ENCODE peak calls at places on chromosomes 5 and 9, in nine cellular contexts. F is bronchial epithelial cell, H is astrocyte of the spinal cord, A is tibial nerve, U is cardiac muscle cell, R is lower lobe of right lung, Y is AG10803, K is transverse colon, L is GM12878. J is an unnamed sample.

GRCh38 chr5:76046761-76047160 is 36.4 kb upstream of the SV2C start:
- DNase-seq in F (peak), H (no peak), A (no peak), U (no peak), R (no peak), Y (no peak), K (no peak), L (no peak), J (no peak)

GRCh38 chr9:129626079-129626943 is at the start of gene NTMT1:
- DNase-seq in F (peak), H (peak), A (peak), U (peak), R (peak), Y (peak), K (peak), L (peak), J (peak)

GRCh38 chr5:143229896-143230675 is 173.4 kb downstream of the NR3C1 start:
- DNase-seq in F (peak), H (no peak), A (no peak), U (no peak), R (no peak), Y (peak), K (no peak), L (peak), J (peak)

GRCh38 chr9:4306066-4306787 is 6.4 kb upstream of the GLIS3 start:
- DNase-seq in F (peak), H (no peak), A (no peak), U (peak), R (no peak), Y (peak), K (no peak), L (no peak), J (peak)

GRCh38 chr9:79955300-79955699 is 383.5 kb downstream of the TLE4 start:
- DNase-seq in F (no peak), H (no peak), A (no peak), U (peak), R (no peak), Y (peak), K (no peak), L (no peak), J (no peak)

GRCh38 chr5:4226565-4226964 is 630.9 kb downstream of the IRX1 start:
- DNase-seq in F (no peak), H (no peak), A (no peak), U (no peak), R (no peak), Y (no peak), K (no peak), L (no peak), J (no peak)

GRCh38 chr5:155293605-155294178 is 280.1 kb downstream of the KIF4B start:
- DNase-seq in F (no peak), H (no peak), A (no peak), U (no peak), R (no peak), Y (no peak), K (no peak), L (no peak), J (no peak)

GRCh38 chr9:82957526-82958379 is 105.2 kb downstream of the RASEF start:
- DNase-seq in F (no peak), H (no peak), A (no peak), U (no peak), R (no peak), Y (no peak), K (no peak), L (no peak), J (no peak)

GRCh38 chr5:129094924-129095797 is 612 bp downstream of the ISOC1 start:
- DNase-seq in F (peak), H (no peak), A (peak), U (peak), R (peak), Y (peak), K (peak), L (peak), J (peak)

GRCh38 chr5:134255418-134256150 is 29.7 kb upstream of the PPP2CA start:
- DNase-seq in F (peak), H (peak), A (no peak), U (peak), R (no peak), Y (peak), K (no peak), L (no peak), J (peak)

GRCh38 chr9:113620377-113621161 is 157.0 kb downstream of the RGS3 start:
- DNase-seq in F (peak), H (peak), A (peak), U (peak), R (no peak), Y (peak), K (peak), L (no peak), J (peak)

GRCh38 chr9:70589571-70590263 is 175.3 kb upstream of the KLF9 start:
- DNase-seq in F (peak), H (peak), A (peak), U (peak), R (no peak), Y (peak), K (no peak), L (no peak), J (peak)

GRCh38 chr5:146426853-146427618 is 20.1 kb upstream of the TCERG1 start:
- DNase-seq in F (peak), H (peak), A (no peak), U (peak), R (no peak), Y (peak), K (no peak), L (no peak), J (peak)

GRCh38 chr9:33297455-33297854 is 7.1 kb downstream of the NFX1 start:
- DNase-seq in F (no peak), H (no peak), A (peak), U (no peak), R (peak), Y (no peak), K (peak), L (peak), J (no peak)

DNA sequence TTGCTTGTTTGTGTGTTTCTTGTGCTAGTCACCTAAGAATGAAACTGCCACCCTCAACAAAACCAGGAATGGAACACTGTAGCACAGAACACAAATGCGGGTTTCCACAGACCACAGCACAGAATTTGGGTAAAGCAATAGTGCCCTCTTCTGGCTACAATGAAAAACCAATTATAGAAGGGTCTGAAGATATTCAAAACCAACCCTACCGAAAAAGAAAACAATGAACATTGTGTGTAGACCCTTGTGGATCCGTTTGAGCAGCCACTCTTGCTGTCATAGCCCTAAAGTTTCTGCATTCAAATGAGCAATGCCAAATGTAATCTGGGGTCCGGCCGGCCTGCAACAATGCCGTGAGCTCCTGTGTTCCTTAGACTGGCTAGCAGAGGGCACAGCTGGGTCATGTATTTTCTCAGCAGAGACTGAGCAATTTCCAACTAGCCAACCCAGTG is 8.3 kb upstream of the ENC1 start:
- DNase-seq in F (peak), H (peak), A (no peak), U (peak), R (no peak), Y (peak), K (no peak), L (no peak), J (peak)
- TF ChIP-seq CTCF in F (peak), H (peak), A (peak), U (peak), R (peak), Y (peak), K (peak), L (peak), J (peak)

DNA sequence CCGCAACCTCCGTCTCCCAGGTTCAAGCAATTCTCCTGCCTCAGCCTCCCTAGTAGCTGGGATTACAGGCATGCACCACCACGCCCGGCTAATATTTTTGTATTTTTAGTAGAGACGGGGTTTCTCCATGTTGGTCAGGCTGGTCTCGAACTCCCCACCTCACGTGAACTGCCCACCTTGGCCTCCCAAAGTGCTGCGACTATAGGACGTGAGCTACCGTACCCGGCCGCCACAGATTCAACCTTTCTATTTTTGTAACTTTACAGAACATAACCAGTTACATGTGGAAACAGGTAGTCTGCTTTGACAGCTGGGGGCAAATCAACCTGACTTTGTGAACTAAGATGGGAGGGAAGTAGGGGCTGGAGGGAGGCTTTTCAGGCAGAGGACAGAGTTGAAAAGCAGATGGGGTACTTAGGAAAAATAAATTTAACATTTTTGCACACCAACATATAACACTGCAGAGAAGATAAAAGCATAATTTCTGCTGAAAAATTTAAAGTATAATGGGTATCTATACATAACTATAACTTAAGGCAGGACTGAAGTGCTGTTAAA is 5.2 kb downstream of the RPL37 start:
- DNase-seq in F (no peak), H (no peak), A (no peak), U (no peak), R (no peak), Y (no peak), K (no peak), L (no peak), J (no peak)
- H3K4me3 ChIP-seq in F (no peak), H (no peak), A (no peak), U (no peak), R (no peak), Y (no peak), K (no peak), L (no peak), J (no peak)

DNA sequence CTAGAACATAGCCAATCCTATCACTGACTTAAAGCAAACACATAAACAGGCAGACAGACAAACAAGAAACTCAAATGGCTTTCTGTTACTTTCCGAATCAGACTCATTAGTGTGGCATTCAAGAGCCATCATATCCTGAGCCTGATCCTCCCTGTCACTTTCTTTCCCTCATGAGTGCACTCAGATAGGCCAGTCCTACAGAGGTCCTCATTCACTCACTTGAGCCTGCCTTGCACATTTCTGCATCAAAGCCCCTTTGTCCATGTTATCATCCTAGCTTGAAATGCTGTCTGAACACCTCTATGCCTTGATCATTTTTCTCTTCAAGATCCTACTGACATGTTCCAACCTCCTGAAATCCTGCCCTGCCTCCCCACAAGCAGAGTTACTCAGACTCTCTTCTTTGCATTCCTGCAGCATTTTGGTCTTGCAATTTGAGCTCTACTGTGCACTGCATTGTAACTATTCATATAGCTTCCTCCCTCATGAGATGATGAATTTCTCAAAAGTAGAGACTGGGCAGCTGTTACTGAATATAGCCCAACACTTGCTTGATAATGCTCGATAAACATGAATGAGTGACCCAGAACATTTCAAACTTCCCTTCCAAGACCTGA is 126.9 kb downstream of the PALM2AKAP2 start:
- DNase-seq in F (no peak), H (peak), A (no peak), U (peak), R (no peak), Y (peak), K (no peak), L (no peak), J (peak)
- TF ChIP-seq CTCF in F (no peak), H (peak), A (no peak), U (peak), R (no peak), Y (no peak), K (no peak), L (no peak), J (no peak)

GRCh38 chr5:27474054-27474323 is 435.6 kb upstream of the CDH9 start:
- DNase-seq in F (no peak), H (no peak), A (no peak), U (no peak), R (no peak), Y (peak), K (no peak), L (no peak), J (peak)

GRCh38 chr5:27473300-27474053 is 435.1 kb upstream of the CDH9 start:
- DNase-seq in F (no peak), H (no peak), A (no peak), U (no peak), R (no peak), Y (no peak), K (no peak), L (no peak), J (no peak)

GRCh38 chr5:27475063-27475462 is 436.7 kb upstream of the CDH9 start:
- DNase-seq in F (no peak), H (no peak), A (no peak), U (no peak), R (no peak), Y (no peak), K (no peak), L (no peak), J (no peak)

GRCh38 chr5:27472875-27473274 is 434.5 kb upstream of the CDH9 start:
- DNase-seq in F (no peak), H (no peak), A (no peak), U (no peak), R (no peak), Y (peak), K (no peak), L (no peak), J (no peak)

DNA sequence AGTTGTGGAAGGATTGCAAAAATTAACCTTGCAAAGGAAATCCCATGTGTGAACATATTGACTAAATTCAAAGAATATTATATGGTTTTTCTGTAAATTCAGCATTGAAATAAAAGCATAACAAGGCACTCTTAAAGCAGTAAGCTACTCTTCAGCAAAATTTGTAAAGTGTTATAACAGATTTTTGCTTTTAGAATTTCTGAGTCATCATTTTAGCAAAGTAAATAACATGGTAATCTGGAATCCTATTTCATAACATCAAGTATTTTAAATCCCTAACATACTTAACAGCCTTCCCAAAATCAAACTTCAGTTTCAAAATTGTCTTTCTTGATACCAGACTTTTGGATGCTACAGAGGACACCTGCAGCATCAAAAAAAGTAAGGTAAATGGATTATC is 436.0 kb upstream of the CDH9 start:
- DNase-seq in F (peak), H (no peak), A (no peak), U (no peak), R (no peak), Y (no peak), K (no peak), L (no peak), J (no peak)
- H3K4me3 ChIP-seq in F (no peak), H (no peak), A (no peak), U (peak), R (no peak), Y (peak), K (no peak), L (peak), J (no peak)

GRCh38 chr9:133837644-133838597 is 99.8 kb upstream of the SARDH start:
- DNase-seq in F (no peak), H (no peak), A (no peak), U (no peak), R (no peak), Y (no peak), K (no peak), L (no peak), J (no peak)
- TF ChIP-seq CTCF in F (no peak), H (no peak), A (no peak), U (no peak), R (no peak), Y (no peak), K (no peak), L (no peak), J (no peak)

DNA sequence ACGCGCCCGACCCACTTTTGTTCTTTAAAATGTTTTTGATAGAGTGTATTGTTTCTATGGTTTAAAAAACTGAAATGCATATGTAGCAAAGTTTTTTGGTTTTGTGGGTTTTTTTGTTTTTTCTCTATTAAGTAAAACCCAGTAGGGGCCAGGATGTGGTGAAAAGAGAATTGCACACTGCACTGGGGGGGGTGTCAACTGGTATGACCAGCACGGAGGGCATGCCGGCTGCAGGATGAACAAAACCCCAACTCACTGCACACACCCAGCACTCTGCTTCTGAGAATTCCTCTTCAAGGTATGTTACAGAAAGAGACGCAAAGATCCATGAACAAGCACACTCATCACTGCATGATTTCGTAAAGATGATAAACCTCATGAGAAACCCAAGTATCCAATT is 75.0 kb downstream of the STK10 start:
- DNase-seq in F (no peak), H (peak), A (no peak), U (no peak), R (peak), Y (peak), K (peak), L (peak), J (no peak)
- H3K4me3 ChIP-seq in F (no peak), H (no peak), A (no peak), U (no peak), R (no peak), Y (no peak), K (no peak), L (peak), J (no peak)